ENCODE peak calls at places on chromosome 11, in nine cellular contexts. S, N, V, H, J, W, M, O and E are unnamed samples.
A peak's percentile ranks its signal among the peaks of the same experiment; 100 is the strongest.

GRCh38 chr11:134657631-134658030 is 245.6 kb upstream of the B3GAT1 start:
- DNase-seq in J (no peak), N (peak; percentile 41), O (no peak), V (no peak), S (no peak), H (peak; percentile 53), M (peak; percentile 29), W (no peak), E (no peak)

GRCh38 chr11:71383461-71383860 is 64.7 kb downstream of the DHCR7 start:
- DNase-seq in J (no peak), O (no peak), H (no peak), V (no peak), N (no peak), S (no peak), W (no peak), M (no peak), E (no peak)

GRCh38 chr11:113163291-113164030 is 150.9 kb upstream of the TTC12 start:
- DNase-seq in V (no peak), W (peak; percentile 67), S (no peak), M (peak; percentile 80), J (no peak), O (peak; percentile 27), N (no peak), H (peak; percentile 64), E (no peak)

GRCh38 chr11:126355926-126356897 is 726 bp downstream of the ST3GAL4 start:
- DNase-seq in W (no peak), V (peak; percentile 47), N (peak; percentile 78), S (no peak), M (no peak), H (peak; percentile 94), J (no peak), O (peak; percentile 35), E (peak; percentile 51)

GRCh38 chr11:61587951-61588695 is 7.2 kb upstream of the SYT7 start:
- DNase-seq in J (peak; percentile 29), O (peak; percentile 30), W (no peak), N (no peak), M (peak; percentile 87), S (peak; percentile 34), V (peak; percentile 62), H (peak; percentile 96), E (peak; percentile 47)

GRCh38 chr11:33863418-33864172 is 28.3 kb downstream of the LMO2 start:
- DNase-seq in J (no peak), N (no peak), H (no peak), V (no peak), W (no peak), M (no peak), S (no peak), O (no peak), E (no peak)

GRCh38 chr11:61955031-61955415 is 4.9 kb downstream of the BEST1 start:
- DNase-seq in N (peak; percentile 88), M (peak; percentile 90), O (peak; percentile 77), S (no peak), J (no peak), H (peak; percentile 96), V (peak; percentile 71), W (peak; percentile 93), E (no peak)

GRCh38 chr11:48099916-48100446 is 116.6 kb upstream of the OR4B1 start:
- DNase-seq in N (no peak), M (no peak), S (no peak), V (no peak), O (no peak), W (no peak), H (no peak), J (no peak), E (no peak)

GRCh38 chr11:35335226-35335625 is 84.1 kb downstream of the SLC1A2 start:
- DNase-seq in M (no peak), W (peak; percentile 61), O (no peak), V (no peak), H (no peak), J (no peak), N (no peak), S (no peak), E (no peak)

GRCh38 chr11:82775736-82776346 is 42.2 kb upstream of the FAM181B start:
- DNase-seq in N (no peak), V (no peak), M (no peak), J (no peak), H (peak; percentile 65), O (no peak), S (no peak), W (peak; percentile 67), E (no peak)

GRCh38 chr11:97259434-97259833 is 869.6 kb downstream of the JRKL start:
- DNase-seq in S (no peak), J (no peak), H (no peak), M (no peak), O (no peak), N (no peak), W (no peak), V (no peak), E (no peak)

GRCh38 chr11:88329563-88330250 is 7.8 kb downstream of the CTSC start:
- DNase-seq in J (no peak), S (no peak), O (no peak), H (no peak), N (no peak), M (no peak), W (no peak), V (no peak), E (no peak)

GRCh38 chr11:75350743-75351540 is 519 bp downstream of the ARRB1 start:
- DNase-seq in V (peak; percentile 59), S (no peak), M (peak; percentile 88), H (peak; percentile 92), N (peak; percentile 82), O (peak; percentile 40), J (no peak), W (peak; percentile 24), E (no peak)

GRCh38 chr11:31827458-31828206 is 16.5 kb upstream of the PAX6 start:
- DNase-seq in N (no peak), O (no peak), H (peak; percentile 41), V (no peak), J (no peak), M (no peak), W (no peak), S (no peak), E (no peak)

GRCh38 chr11:11409916-11410315 is 56.9 kb upstream of the CSNK2A3 start:
- DNase-seq in W (no peak), M (no peak), V (no peak), O (peak; percentile 32), S (no peak), H (no peak), N (no peak), J (no peak), E (no peak)

GRCh38 chr11:102401905-102402304 is 50.7 kb downstream of the TMEM123 start:
- DNase-seq in M (no peak), H (no peak), N (no peak), J (no peak), S (no peak), W (no peak), O (no peak), V (no peak), E (no peak)

GRCh38 chr11:94577841-94578240 is 10.7 kb downstream of the PIWIL4 start:
- DNase-seq in J (no peak), O (no peak), W (no peak), N (no peak), S (no peak), V (no peak), M (no peak), H (no peak), E (no peak)

GRCh38 chr11:16770016-16770415 is 31.6 kb downstream of the C11orf58 start:
- DNase-seq in N (no peak), M (no peak), W (no peak), J (no peak), S (no peak), V (no peak), H (no peak), O (no peak), E (no peak)

GRCh38 chr11:92461478-92461877 is 236.9 kb downstream of the FAT3 start:
- DNase-seq in N (no peak), W (no peak), O (no peak), M (no peak), S (no peak), H (no peak), V (no peak), J (no peak), E (no peak)

GRCh38 chr11:120594746-120595145 is 83.2 kb downstream of the GRIK4 start:
- DNase-seq in N (no peak), S (no peak), M (peak; percentile 25), O (no peak), J (no peak), H (no peak), W (no peak), V (no peak), E (no peak)

GRCh38 chr11:73974611-73975478 is 7.8 kb downstream of the UCP2 start:
- DNase-seq in N (no peak), J (no peak), V (no peak), W (no peak), H (no peak), M (peak; percentile 35), O (no peak), S (no peak), E (no peak)
- H3K4me1 ChIP-seq in N (no peaks in the 10 kb centered on the region), J (peaks cover 97% of the 10 kb centered on the region), V (no peaks in the 10 kb centered on the region), W (no peaks in the 10 kb centered on the region), H (no peaks in the 10 kb centered on the region), M (no peaks in the 10 kb centered on the region), O (no peaks in the 10 kb centered on the region), S (peaks cover 97% of the 10 kb centered on the region), E (peaks cover 99% of the 10 kb centered on the region)

DNA sequence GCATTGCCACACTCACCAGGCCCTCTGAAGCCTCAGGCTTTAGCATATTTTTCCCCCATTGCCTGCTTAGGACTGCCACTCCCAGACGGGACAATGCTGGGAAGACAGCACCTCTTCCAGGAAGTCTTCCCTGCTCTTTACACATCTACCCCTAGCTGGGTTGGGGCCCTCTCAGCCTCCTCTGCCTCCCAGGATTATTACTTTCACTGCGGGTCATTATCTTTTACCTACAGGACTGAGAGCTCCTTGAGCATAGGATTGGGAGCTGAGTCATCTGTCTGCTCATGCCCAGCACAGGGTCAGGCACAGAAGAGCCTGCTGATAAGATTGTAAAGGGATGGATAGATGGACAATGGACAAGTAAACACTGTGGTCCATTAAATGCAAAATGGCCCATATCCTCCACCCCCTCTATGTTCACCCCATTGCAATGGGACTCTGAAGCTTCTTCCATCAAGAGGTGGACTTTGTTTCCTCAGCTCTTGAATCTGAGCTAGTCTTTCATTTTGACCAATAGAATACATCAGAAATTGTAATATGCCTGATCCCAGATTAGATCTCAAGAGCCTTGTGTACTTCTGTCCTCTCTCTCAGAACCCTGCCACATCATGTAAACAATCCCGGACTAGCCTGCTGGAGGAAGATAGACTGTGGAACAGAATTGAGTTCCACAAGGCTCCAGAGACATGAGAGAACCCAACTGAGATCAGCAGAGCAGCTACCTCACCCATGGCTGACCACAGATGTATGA is 32.0 kb upstream of the LRRC32 start:
- DNase-seq in S (no peak), N (no peak), J (no peak), O (no peak), H (no peak), V (no peak), W (no peak), M (no peak), E (no peak)
- H3K27ac ChIP-seq in S (no peak overlapping the region), N (no peak overlapping the region), J (no peak overlapping the region), O (no peak overlapping the region), H (no peak overlapping the region), V (no peak overlapping the region), W (no peak overlapping the region), M (no peak overlapping the region), E (peak overlapping the region; percentile 75)

GRCh38 chr11:802693-803466 is 2.2 kb downstream of the PIDD1 start:
- DNase-seq in N (no peak), W (no peak), O (no peak), S (no peak), M (no peak), V (no peak), H (no peak), J (no peak), E (no peak)
- H3K4me3 ChIP-seq in N (no peak overlapping the region), W (no peak overlapping the region), O (no peak overlapping the region), S (no peak overlapping the region), M (no peak overlapping the region), V (no peak overlapping the region), H (no peak overlapping the region), J (no peak overlapping the region), E (no peak overlapping the region)

GRCh38 chr11:45161252-45162063 is 15.0 kb downstream of the PRDM11 start:
- DNase-seq in H (peak; percentile 56), M (no peak), O (no peak), N (peak; percentile 89), S (no peak), W (no peak), J (no peak), V (peak; percentile 62), E (no peak)
- H3K4me1 ChIP-seq in H (peaks cover 8% of the 10 kb centered on the region), M (peaks cover 26% of the 10 kb centered on the region), O (peaks cover 38% of the 10 kb centered on the region), N (peaks cover 90% of the 10 kb centered on the region), S (no peaks in the 10 kb centered on the region), W (peaks cover 26% of the 10 kb centered on the region), J (no peaks in the 10 kb centered on the region), V (peaks cover 51% of the 10 kb centered on the region), E (no peaks in the 10 kb centered on the region)